ENCODE peak calls at places on chromosomes 12 and 14, in six cellular contexts. W, R, L, Z, U and N are unnamed samples.

GRCh38 chr12:128830505-128830893 is 6.7 kb upstream of the SLC15A4 start:
- DNase-seq in W (no peak), R (no peak), L (no peak), Z (no peak), U (no peak), N (no peak)

GRCh38 chr12:64083285-64084210 is 138.5 kb downstream of the KICS2 start:
- DNase-seq in W (peak), R (peak), L (peak), Z (no peak), U (no peak), N (peak)

GRCh38 chr14:26841920-26842741 is 244.3 kb upstream of the NOVA1 start:
- DNase-seq in W (peak), R (peak), L (no peak), Z (no peak), U (no peak), N (peak)

GRCh38 chr12:51972849-51973273 is 21.4 kb downstream of the ACVR1B start:
- DNase-seq in W (no peak), R (peak), L (peak), Z (no peak), U (peak), N (peak)

GRCh38 chr12:93273834-93274705 is 103.7 kb upstream of the NUDT4 start:
- DNase-seq in W (no peak), R (no peak), L (no peak), Z (no peak), U (no peak), N (no peak)

GRCh38 chr12:128795530-128796361 is 28.0 kb downstream of the SLC15A4 start:
- DNase-seq in W (no peak), R (no peak), L (no peak), Z (no peak), U (no peak), N (no peak)

GRCh38 chr14:100384819-100385813 is 62.0 kb downstream of the SLC25A47 start:
- DNase-seq in W (no peak), R (no peak), L (peak), Z (no peak), U (no peak), N (peak)

GRCh38 chr14:32702571-32702970 is 236.1 kb upstream of the NPAS3 start:
- DNase-seq in W (no peak), R (no peak), L (no peak), Z (peak), U (no peak), N (no peak)

GRCh38 chr14:51317373-51317772 is 77.3 kb downstream of the TMX1 start:
- DNase-seq in W (no peak), R (no peak), L (no peak), Z (no peak), U (no peak), N (no peak)

GRCh38 chr14:105888784-105889665 is 362.6 kb downstream of the TMEM121 start:
- DNase-seq in W (no peak), R (no peak), L (no peak), Z (no peak), U (no peak), N (no peak)

GRCh38 chr14:56000846-56001245 is 117.4 kb upstream of the PELI2 start:
- DNase-seq in W (no peak), R (no peak), L (no peak), Z (no peak), U (no peak), N (no peak)

GRCh38 chr12:127516467-127516866 is 750.5 kb upstream of the TMEM132C start:
- DNase-seq in W (no peak), R (no peak), L (peak), Z (no peak), U (no peak), N (peak)

GRCh38 chr12:389138-390096 is at the start of gene KDM5A:
- DNase-seq in W (peak), R (peak), L (peak), Z (peak), U (no peak), N (peak)

GRCh38 chr12:114916531-114916930 is 232.6 kb upstream of the TBX3 start:
- DNase-seq in W (no peak), R (peak), L (peak), Z (no peak), U (no peak), N (peak)

GRCh38 chr12:7018350-7019042 is at the start of gene LPCAT3:
- DNase-seq in W (peak), R (peak), L (peak), Z (peak), U (peak), N (peak)

GRCh38 chr14:97878727-97879126 is 1081.5 kb downstream of the VRK1 start:
- DNase-seq in W (no peak), R (no peak), L (no peak), Z (no peak), U (no peak), N (peak)